ENCODE peak calls at places on chromosome 21, in eight cellular contexts. One of them, this sample, is unnamed.

GRCh38 chr21:46423546-46424061 is 35.1 kb upstream of the DIP2A start:
- DNase-seq in nephron progenitor cell: no peak
- DNase-seq in HCT116: no peak
- DNase-seq in psoas muscle: no peak
- DNase-seq in stimulated activated CD4-positive, alpha-beta T cell treated with anti-CD3 and anti-CD28 coated beads, Interleukin-4, amount 100 ng/mL, for 1 hour: no peak
- DNase-seq in NCI-H1105 treated with DMSO at 0.1 percent for 48 hours: no peak
- DNase-seq in myocyte: no peak
- DNase-seq in endothelial cell: no peak
- DNase-seq in this sample: no peak

GRCh38 chr21:46295996-46296752 is 10.0 kb downstream of the YBEY start:
- DNase-seq in nephron progenitor cell: no peak
- DNase-seq in HCT116: no peak
- DNase-seq in psoas muscle: peak
- DNase-seq in stimulated activated CD4-positive, alpha-beta T cell treated with anti-CD3 and anti-CD28 coated beads, Interleukin-4, amount 100 ng/mL, for 1 hour: peak
- DNase-seq in NCI-H1105 treated with DMSO at 0.1 percent for 48 hours: no peak
- DNase-seq in myocyte: peak
- DNase-seq in endothelial cell: no peak
- DNase-seq in this sample: peak

GRCh38 chr21:39345440-39345839 is 3.4 kb downstream of the HMGN1 start:
- DNase-seq in nephron progenitor cell: no peak
- DNase-seq in HCT116: no peak
- DNase-seq in psoas muscle: no peak
- DNase-seq in stimulated activated CD4-positive, alpha-beta T cell treated with anti-CD3 and anti-CD28 coated beads, Interleukin-4, amount 100 ng/mL, for 1 hour: no peak
- DNase-seq in NCI-H1105 treated with DMSO at 0.1 percent for 48 hours: no peak
- DNase-seq in myocyte: no peak
- DNase-seq in endothelial cell: no peak
- DNase-seq in this sample: no peak

GRCh38 chr21:41460578-41461527 is 34.8 kb downstream of the MX1 start:
- DNase-seq in nephron progenitor cell: peak
- DNase-seq in HCT116: peak
- DNase-seq in psoas muscle: peak
- DNase-seq in stimulated activated CD4-positive, alpha-beta T cell treated with anti-CD3 and anti-CD28 coated beads, Interleukin-4, amount 100 ng/mL, for 1 hour: peak
- DNase-seq in NCI-H1105 treated with DMSO at 0.1 percent for 48 hours: peak
- DNase-seq in myocyte: peak
- DNase-seq in endothelial cell: peak
- DNase-seq in this sample: peak

GRCh38 chr21:34580181-34580700 is 34.7 kb downstream of the RCAN1 start:
- DNase-seq in nephron progenitor cell: no peak
- DNase-seq in HCT116: no peak
- DNase-seq in psoas muscle: no peak
- DNase-seq in stimulated activated CD4-positive, alpha-beta T cell treated with anti-CD3 and anti-CD28 coated beads, Interleukin-4, amount 100 ng/mL, for 1 hour: no peak
- DNase-seq in NCI-H1105 treated with DMSO at 0.1 percent for 48 hours: no peak
- DNase-seq in myocyte: peak
- DNase-seq in endothelial cell: no peak
- DNase-seq in this sample: no peak

GRCh38 chr21:41778974-41779600 is 12.2 kb upstream of the RIPK4 start:
- DNase-seq in nephron progenitor cell: no peak
- DNase-seq in HCT116: no peak
- DNase-seq in psoas muscle: no peak
- DNase-seq in stimulated activated CD4-positive, alpha-beta T cell treated with anti-CD3 and anti-CD28 coated beads, Interleukin-4, amount 100 ng/mL, for 1 hour: no peak
- DNase-seq in NCI-H1105 treated with DMSO at 0.1 percent for 48 hours: no peak
- DNase-seq in myocyte: no peak
- DNase-seq in endothelial cell: no peak
- DNase-seq in this sample: no peak

GRCh38 chr21:30340714-30341573 is 3.5 kb upstream of the KRTAP27-1 start:
- DNase-seq in nephron progenitor cell: peak
- DNase-seq in HCT116: peak
- DNase-seq in psoas muscle: no peak
- DNase-seq in stimulated activated CD4-positive, alpha-beta T cell treated with anti-CD3 and anti-CD28 coated beads, Interleukin-4, amount 100 ng/mL, for 1 hour: peak
- DNase-seq in NCI-H1105 treated with DMSO at 0.1 percent for 48 hours: peak
- DNase-seq in myocyte: peak
- DNase-seq in endothelial cell: peak
- DNase-seq in this sample: no peak

GRCh38 chr21:39687069-39687468 is 57.9 kb upstream of the IGSF5 start:
- DNase-seq in nephron progenitor cell: no peak
- DNase-seq in HCT116: no peak
- DNase-seq in psoas muscle: no peak
- DNase-seq in stimulated activated CD4-positive, alpha-beta T cell treated with anti-CD3 and anti-CD28 coated beads, Interleukin-4, amount 100 ng/mL, for 1 hour: no peak
- DNase-seq in NCI-H1105 treated with DMSO at 0.1 percent for 48 hours: no peak
- DNase-seq in myocyte: no peak
- DNase-seq in endothelial cell: no peak
- DNase-seq in this sample: no peak

GRCh38 chr21:46111193-46111571 is 13.3 kb downstream of the COL6A2 start:
- DNase-seq in nephron progenitor cell: no peak
- DNase-seq in HCT116: no peak
- DNase-seq in psoas muscle: peak
- DNase-seq in stimulated activated CD4-positive, alpha-beta T cell treated with anti-CD3 and anti-CD28 coated beads, Interleukin-4, amount 100 ng/mL, for 1 hour: no peak
- DNase-seq in NCI-H1105 treated with DMSO at 0.1 percent for 48 hours: no peak
- DNase-seq in myocyte: no peak
- DNase-seq in endothelial cell: peak
- DNase-seq in this sample: no peak

GRCh38 chr21:25556087-25556486 is 51.2 kb downstream of the MRPL39 start:
- DNase-seq in nephron progenitor cell: no peak
- DNase-seq in HCT116: no peak
- DNase-seq in psoas muscle: no peak
- DNase-seq in stimulated activated CD4-positive, alpha-beta T cell treated with anti-CD3 and anti-CD28 coated beads, Interleukin-4, amount 100 ng/mL, for 1 hour: no peak
- DNase-seq in NCI-H1105 treated with DMSO at 0.1 percent for 48 hours: no peak
- DNase-seq in myocyte: no peak
- DNase-seq in endothelial cell: no peak
- DNase-seq in this sample: no peak

GRCh38 chr21:20443558-20444155 is 554.6 kb upstream of the NCAM2 start:
- DNase-seq in nephron progenitor cell: peak
- DNase-seq in HCT116: no peak
- DNase-seq in psoas muscle: no peak
- DNase-seq in stimulated activated CD4-positive, alpha-beta T cell treated with anti-CD3 and anti-CD28 coated beads, Interleukin-4, amount 100 ng/mL, for 1 hour: no peak
- DNase-seq in NCI-H1105 treated with DMSO at 0.1 percent for 48 hours: peak
- DNase-seq in myocyte: no peak
- DNase-seq in endothelial cell: no peak
- DNase-seq in this sample: no peak

GRCh38 chr21:45167796-45168222 is 93.4 kb downstream of the ADARB1 start:
- DNase-seq in nephron progenitor cell: no peak
- DNase-seq in HCT116: no peak
- DNase-seq in psoas muscle: no peak
- DNase-seq in stimulated activated CD4-positive, alpha-beta T cell treated with anti-CD3 and anti-CD28 coated beads, Interleukin-4, amount 100 ng/mL, for 1 hour: no peak
- DNase-seq in NCI-H1105 treated with DMSO at 0.1 percent for 48 hours: no peak
- DNase-seq in myocyte: peak
- DNase-seq in endothelial cell: no peak
- DNase-seq in this sample: no peak

GRCh38 chr21:46094401-46095105 is 3.4 kb upstream of the COL6A2 start:
- DNase-seq in nephron progenitor cell: no peak
- DNase-seq in HCT116: no peak
- DNase-seq in psoas muscle: no peak
- DNase-seq in stimulated activated CD4-positive, alpha-beta T cell treated with anti-CD3 and anti-CD28 coated beads, Interleukin-4, amount 100 ng/mL, for 1 hour: no peak
- DNase-seq in NCI-H1105 treated with DMSO at 0.1 percent for 48 hours: no peak
- DNase-seq in myocyte: no peak
- DNase-seq in endothelial cell: no peak
- DNase-seq in this sample: no peak